ENCODE peak calls at places on chromosomes 3 and 15, in six cellular contexts. I, K, U, H, G and C are unnamed samples.
A peak's percentile ranks its signal among the peaks of the same experiment; 100 is the strongest.

GRCh38 chr15:68609618-68610017 is 30.8 kb downstream of the CORO2B start:
- DNase-seq in I (no peak), K (no peak), U (no peak), H (no peak), G (no peak), C (no peak)

GRCh38 chr3:57227204-57227929 is at the start of gene APPL1:
- DNase-seq in I (peak; percentile 15), K (peak; percentile 97), U (peak; percentile 93), H (peak; percentile 98), G (peak; percentile 89), C (no peak)

GRCh38 chr15:62933388-62933787 is 109.2 kb upstream of the TPM1 start:
- DNase-seq in I (no peak), K (no peak), U (no peak), H (no peak), G (no peak), C (no peak)

GRCh38 chr15:96125681-96126080 is 204.8 kb upstream of the NR2F2 start:
- DNase-seq in I (no peak), K (no peak), U (peak; percentile 65), H (no peak), G (no peak), C (no peak)

GRCh38 chr15:45399381-45400212 is 21.3 kb upstream of the GATM start:
- DNase-seq in I (peak; percentile 85), K (no peak), U (peak; percentile 44), H (peak; percentile 22), G (no peak), C (peak; percentile 34)

GRCh38 chr3:184380210-184380626 is 364 bp downstream of the CHRD start:
- DNase-seq in I (peak; percentile 7), K (peak; percentile 49), U (peak; percentile 65), H (peak; percentile 62), G (peak; percentile 41), C (no peak)

GRCh38 chr3:126367316-126367805 is 10.2 kb upstream of the KLF15 start:
- DNase-seq in I (no peak), K (no peak), U (no peak), H (no peak), G (peak; percentile 2), C (no peak)

GRCh38 chr3:71069797-71070196 is 513.7 kb downstream of the FOXP1 start:
- DNase-seq in I (peak; percentile 23), K (peak; percentile 66), U (peak; percentile 57), H (peak; percentile 62), G (peak; percentile 71), C (no peak)

GRCh38 chr3:185934726-185935464 is 2.9 kb downstream of the TRA2B start:
- DNase-seq in I (no peak), K (no peak), U (no peak), H (no peak), G (no peak), C (no peak)

GRCh38 chr15:86336051-86336788 is 256.5 kb downstream of the AGBL1 start:
- DNase-seq in I (no peak), K (no peak), U (peak; percentile 0), H (no peak), G (no peak), C (no peak)

GRCh38 chr3:187773963-187774789 is 28.9 kb upstream of the BCL6 start:
- DNase-seq in I (no peak), K (no peak), U (no peak), H (no peak), G (no peak), C (no peak)

GRCh38 chr3:4461459-4462090 is 5.5 kb downstream of the SUMF1 start:
- DNase-seq in I (no peak), K (no peak), U (no peak), H (no peak), G (no peak), C (no peak)

GRCh38 chr3:47412842-47413520 is 32.2 kb downstream of the PTPN23 start:
- DNase-seq in I (no peak), K (no peak), U (no peak), H (no peak), G (no peak), C (no peak)

GRCh38 chr15:85316244-85316934 is 64.0 kb upstream of the AKAP13 start:
- DNase-seq in I (no peak), K (no peak), U (peak; percentile 23), H (no peak), G (no peak), C (no peak)

GRCh38 chr15:31228980-31229826 is 97.4 kb upstream of the KLF13 start:
- DNase-seq in I (no peak), K (peak; percentile 20), U (no peak), H (no peak), G (no peak), C (no peak)

GRCh38 chr3:24255414-24255813 is 239.2 kb downstream of the THRB start:
- DNase-seq in I (no peak), K (no peak), U (no peak), H (no peak), G (no peak), C (no peak)